ENCODE peak calls at places on chromosomes 3 and 15, in nine cellular contexts. One of them, this sample, is unnamed.

GRCh38 chr3:170606675-170607074 is 20.8 kb upstream of the SLC7A14 start:
- DNase-seq in MM.1S: no peak
- DNase-seq in GM20000: no peak
- DNase-seq in OCI-LY7: no peak
- DNase-seq in cardiac muscle cell: no peak
- DNase-seq in ovary: no peak
- DNase-seq in dorsolateral prefrontal cortex: no peak
- DNase-seq in epithelial cell of esophagus: peak
- DNase-seq in fibroblast of the aortic adventitia: peak
- DNase-seq in this sample: no peak

GRCh38 chr3:154779571-154779970 is 300.5 kb upstream of the MME start:
- DNase-seq in epithelial cell of esophagus: peak
- DNase-seq in fibroblast of the aortic adventitia: peak
- DNase-seq in OCI-LY7: no peak
- DNase-seq in cardiac muscle cell: peak
- DNase-seq in GM20000: no peak
- DNase-seq in dorsolateral prefrontal cortex: no peak
- DNase-seq in ovary: no peak
- DNase-seq in MM.1S: no peak
- DNase-seq in this sample: peak

GRCh38 chr15:63736287-63736686 is 97.5 kb downstream of the HERC1 start:
- DNase-seq in ovary: no peak
- DNase-seq in fibroblast of the aortic adventitia: no peak
- DNase-seq in dorsolateral prefrontal cortex: no peak
- DNase-seq in GM20000: no peak
- DNase-seq in epithelial cell of esophagus: no peak
- DNase-seq in cardiac muscle cell: no peak
- DNase-seq in MM.1S: no peak
- DNase-seq in OCI-LY7: no peak
- DNase-seq in this sample: no peak

GRCh38 chr3:150497956-150498355 is 48.3 kb downstream of the SERP1 start:
- DNase-seq in dorsolateral prefrontal cortex: no peak
- DNase-seq in fibroblast of the aortic adventitia: peak
- DNase-seq in MM.1S: no peak
- DNase-seq in epithelial cell of esophagus: peak
- DNase-seq in GM20000: no peak
- DNase-seq in ovary: no peak
- DNase-seq in cardiac muscle cell: peak
- DNase-seq in OCI-LY7: no peak
- DNase-seq in this sample: peak

GRCh38 chr3:149291178-149291577 is 42.3 kb downstream of the TM4SF18 start:
- DNase-seq in MM.1S: peak
- DNase-seq in cardiac muscle cell: no peak
- DNase-seq in dorsolateral prefrontal cortex: no peak
- DNase-seq in fibroblast of the aortic adventitia: no peak
- DNase-seq in OCI-LY7: peak
- DNase-seq in GM20000: peak
- DNase-seq in ovary: no peak
- DNase-seq in epithelial cell of esophagus: peak
- DNase-seq in this sample: peak

GRCh38 chr3:51975857-51976549 is 1.1 kb downstream of the ABHD14A start:
- DNase-seq in cardiac muscle cell: peak
- DNase-seq in fibroblast of the aortic adventitia: peak
- DNase-seq in dorsolateral prefrontal cortex: peak
- DNase-seq in OCI-LY7: peak
- DNase-seq in GM20000: no peak
- DNase-seq in epithelial cell of esophagus: no peak
- DNase-seq in ovary: peak
- DNase-seq in MM.1S: no peak
- DNase-seq in this sample: no peak

GRCh38 chr3:170869645-170870593 is at the start of gene RPL22L1:
- DNase-seq in cardiac muscle cell: peak
- DNase-seq in dorsolateral prefrontal cortex: peak
- DNase-seq in MM.1S: peak
- DNase-seq in epithelial cell of esophagus: peak
- DNase-seq in OCI-LY7: peak
- DNase-seq in GM20000: peak
- DNase-seq in fibroblast of the aortic adventitia: peak
- DNase-seq in ovary: peak
- DNase-seq in this sample: peak

GRCh38 chr3:171712168-171712938 is 97.9 kb downstream of the PLD1 start:
- DNase-seq in MM.1S: no peak
- DNase-seq in epithelial cell of esophagus: peak
- DNase-seq in OCI-LY7: no peak
- DNase-seq in GM20000: no peak
- DNase-seq in ovary: no peak
- DNase-seq in dorsolateral prefrontal cortex: no peak
- DNase-seq in fibroblast of the aortic adventitia: peak
- DNase-seq in cardiac muscle cell: peak
- DNase-seq in this sample: no peak

GRCh38 chr15:67887776-67888175 is 47.9 kb upstream of the RNU6-1 start:
- DNase-seq in cardiac muscle cell: no peak
- DNase-seq in epithelial cell of esophagus: no peak
- DNase-seq in ovary: no peak
- DNase-seq in fibroblast of the aortic adventitia: no peak
- DNase-seq in MM.1S: no peak
- DNase-seq in GM20000: no peak
- DNase-seq in OCI-LY7: no peak
- DNase-seq in dorsolateral prefrontal cortex: no peak
- DNase-seq in this sample: no peak

GRCh38 chr15:99983171-99983891 is 250.1 kb upstream of the LYSMD4 start:
- DNase-seq in dorsolateral prefrontal cortex: no peak
- DNase-seq in OCI-LY7: no peak
- DNase-seq in fibroblast of the aortic adventitia: no peak
- DNase-seq in ovary: no peak
- DNase-seq in MM.1S: no peak
- DNase-seq in cardiac muscle cell: peak
- DNase-seq in epithelial cell of esophagus: no peak
- DNase-seq in GM20000: no peak
- DNase-seq in this sample: no peak
- TF ChIP-seq CTCF in dorsolateral prefrontal cortex: no peak
- TF ChIP-seq CTCF in OCI-LY7: no peak
- TF ChIP-seq CTCF in fibroblast of the aortic adventitia: no peak
- TF ChIP-seq CTCF in ovary: no peak
- TF ChIP-seq CTCF in MM.1S: no peak
- TF ChIP-seq CTCF in cardiac muscle cell: no peak
- TF ChIP-seq CTCF in epithelial cell of esophagus: no peak
- TF ChIP-seq CTCF in GM20000: no peak
- TF ChIP-seq CTCF in this sample: no peak

GRCh38 chr3:152941825-152942224 is 106.9 kb downstream of the P2RY1 start:
- DNase-seq in dorsolateral prefrontal cortex: no peak
- DNase-seq in epithelial cell of esophagus: peak
- DNase-seq in ovary: no peak
- DNase-seq in OCI-LY7: no peak
- DNase-seq in GM20000: no peak
- DNase-seq in fibroblast of the aortic adventitia: no peak
- DNase-seq in MM.1S: no peak
- DNase-seq in cardiac muscle cell: no peak
- DNase-seq in this sample: no peak

GRCh38 chr3:152943645-152944044 is 108.7 kb downstream of the P2RY1 start:
- DNase-seq in MM.1S: no peak
- DNase-seq in GM20000: no peak
- DNase-seq in OCI-LY7: no peak
- DNase-seq in fibroblast of the aortic adventitia: no peak
- DNase-seq in cardiac muscle cell: peak
- DNase-seq in dorsolateral prefrontal cortex: no peak
- DNase-seq in ovary: no peak
- DNase-seq in epithelial cell of esophagus: peak
- DNase-seq in this sample: peak

GRCh38 chr3:152938974-152939636 is 104.2 kb downstream of the P2RY1 start:
- DNase-seq in OCI-LY7: no peak
- DNase-seq in MM.1S: no peak
- DNase-seq in dorsolateral prefrontal cortex: no peak
- DNase-seq in fibroblast of the aortic adventitia: no peak
- DNase-seq in cardiac muscle cell: no peak
- DNase-seq in GM20000: no peak
- DNase-seq in epithelial cell of esophagus: no peak
- DNase-seq in ovary: no peak
- DNase-seq in this sample: no peak

GRCh38 chr3:152944671-152945070 is 109.7 kb downstream of the P2RY1 start:
- DNase-seq in ovary: no peak
- DNase-seq in MM.1S: no peak
- DNase-seq in OCI-LY7: no peak
- DNase-seq in GM20000: no peak
- DNase-seq in epithelial cell of esophagus: no peak
- DNase-seq in fibroblast of the aortic adventitia: no peak
- DNase-seq in dorsolateral prefrontal cortex: no peak
- DNase-seq in cardiac muscle cell: no peak
- DNase-seq in this sample: no peak

DNA sequence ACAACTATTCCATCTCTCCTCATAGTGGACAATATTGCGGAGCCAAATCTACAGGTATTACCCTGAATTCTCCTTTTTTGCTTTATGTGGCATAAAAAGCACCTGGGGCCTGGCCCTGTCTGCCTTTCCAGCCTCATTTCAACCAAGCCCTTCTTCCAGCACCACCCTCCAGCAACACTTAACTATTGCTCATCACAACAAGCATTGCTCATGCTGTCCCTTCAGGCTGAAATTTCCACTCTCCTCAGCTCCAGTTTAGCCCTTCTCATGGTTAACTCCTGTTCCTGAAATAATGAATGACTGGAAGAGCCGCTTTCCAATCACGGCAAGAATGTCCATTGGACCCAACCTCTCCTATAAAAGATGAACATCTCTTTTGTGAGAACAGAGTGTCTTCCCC is 107.4 kb downstream of the P2RY1 start:
- DNase-seq in cardiac muscle cell: no peak
- DNase-seq in ovary: no peak
- DNase-seq in GM20000: no peak
- DNase-seq in fibroblast of the aortic adventitia: no peak
- DNase-seq in dorsolateral prefrontal cortex: no peak
- DNase-seq in epithelial cell of esophagus: peak
- DNase-seq in MM.1S: no peak
- DNase-seq in OCI-LY7: no peak
- DNase-seq in this sample: peak
- TF ChIP-seq CTCF in cardiac muscle cell: no peak
- TF ChIP-seq CTCF in ovary: no peak
- TF ChIP-seq CTCF in GM20000: no peak
- TF ChIP-seq CTCF in fibroblast of the aortic adventitia: no peak
- TF ChIP-seq CTCF in dorsolateral prefrontal cortex: no peak
- TF ChIP-seq CTCF in epithelial cell of esophagus: no peak
- TF ChIP-seq CTCF in MM.1S: no peak
- TF ChIP-seq CTCF in OCI-LY7: no peak
- TF ChIP-seq CTCF in this sample: no peak

GRCh38 chr15:57592836-57593420 is 1.2 kb downstream of the MYZAP start:
- DNase-seq in GM20000: no peak
- DNase-seq in fibroblast of the aortic adventitia: no peak
- DNase-seq in cardiac muscle cell: no peak
- DNase-seq in dorsolateral prefrontal cortex: no peak
- DNase-seq in OCI-LY7: no peak
- DNase-seq in epithelial cell of esophagus: peak
- DNase-seq in MM.1S: no peak
- DNase-seq in ovary: no peak
- DNase-seq in this sample: no peak

GRCh38 chr15:57591237-57591821 is 375 bp upstream of the MYZAP start:
- DNase-seq in GM20000: no peak
- DNase-seq in ovary: no peak
- DNase-seq in epithelial cell of esophagus: peak
- DNase-seq in MM.1S: no peak
- DNase-seq in OCI-LY7: no peak
- DNase-seq in dorsolateral prefrontal cortex: no peak
- DNase-seq in fibroblast of the aortic adventitia: no peak
- DNase-seq in cardiac muscle cell: no peak
- DNase-seq in this sample: no peak

GRCh38 chr15:57591822-57592367 is at the start of gene MYZAP:
- DNase-seq in ovary: peak
- DNase-seq in fibroblast of the aortic adventitia: no peak
- DNase-seq in GM20000: peak
- DNase-seq in epithelial cell of esophagus: peak
- DNase-seq in MM.1S: no peak
- DNase-seq in dorsolateral prefrontal cortex: no peak
- DNase-seq in OCI-LY7: no peak
- DNase-seq in cardiac muscle cell: peak
- DNase-seq in this sample: peak

GRCh38 chr15:57594479-57594878 is 2.8 kb downstream of the MYZAP start:
- DNase-seq in MM.1S: no peak
- DNase-seq in fibroblast of the aortic adventitia: no peak
- DNase-seq in OCI-LY7: no peak
- DNase-seq in ovary: no peak
- DNase-seq in epithelial cell of esophagus: no peak
- DNase-seq in GM20000: no peak
- DNase-seq in cardiac muscle cell: no peak
- DNase-seq in dorsolateral prefrontal cortex: no peak
- DNase-seq in this sample: no peak

DNA sequence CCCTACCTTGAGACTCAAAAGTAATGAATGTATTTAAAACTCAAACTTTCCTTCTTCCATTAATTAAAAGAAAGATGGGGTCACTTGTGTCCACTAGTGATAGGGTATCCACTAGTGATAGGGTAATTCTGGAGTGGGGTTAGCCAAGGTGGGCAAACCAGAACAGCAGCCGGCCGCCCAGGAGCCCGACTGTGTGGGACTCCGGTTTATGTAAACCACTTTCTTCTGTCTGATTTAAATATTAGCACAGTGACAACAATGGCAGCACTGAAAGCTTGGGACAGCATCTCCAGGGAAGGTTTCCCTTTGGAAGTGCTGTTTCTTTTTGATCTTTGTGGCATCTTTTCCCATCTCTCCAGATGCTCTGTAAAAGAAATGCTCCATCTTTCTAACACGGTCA is 722 bp downstream of the MYZAP start:
- DNase-seq in ovary: no peak
- DNase-seq in epithelial cell of esophagus: no peak
- DNase-seq in cardiac muscle cell: no peak
- DNase-seq in dorsolateral prefrontal cortex: no peak
- DNase-seq in GM20000: no peak
- DNase-seq in OCI-LY7: no peak
- DNase-seq in fibroblast of the aortic adventitia: no peak
- DNase-seq in MM.1S: no peak
- DNase-seq in this sample: no peak
- TF ChIP-seq CTCF in ovary: no peak
- TF ChIP-seq CTCF in epithelial cell of esophagus: peak
- TF ChIP-seq CTCF in cardiac muscle cell: no peak
- TF ChIP-seq CTCF in dorsolateral prefrontal cortex: no peak
- TF ChIP-seq CTCF in GM20000: no peak
- TF ChIP-seq CTCF in OCI-LY7: no peak
- TF ChIP-seq CTCF in fibroblast of the aortic adventitia: no peak
- TF ChIP-seq CTCF in MM.1S: no peak
- TF ChIP-seq CTCF in this sample: no peak

DNA sequence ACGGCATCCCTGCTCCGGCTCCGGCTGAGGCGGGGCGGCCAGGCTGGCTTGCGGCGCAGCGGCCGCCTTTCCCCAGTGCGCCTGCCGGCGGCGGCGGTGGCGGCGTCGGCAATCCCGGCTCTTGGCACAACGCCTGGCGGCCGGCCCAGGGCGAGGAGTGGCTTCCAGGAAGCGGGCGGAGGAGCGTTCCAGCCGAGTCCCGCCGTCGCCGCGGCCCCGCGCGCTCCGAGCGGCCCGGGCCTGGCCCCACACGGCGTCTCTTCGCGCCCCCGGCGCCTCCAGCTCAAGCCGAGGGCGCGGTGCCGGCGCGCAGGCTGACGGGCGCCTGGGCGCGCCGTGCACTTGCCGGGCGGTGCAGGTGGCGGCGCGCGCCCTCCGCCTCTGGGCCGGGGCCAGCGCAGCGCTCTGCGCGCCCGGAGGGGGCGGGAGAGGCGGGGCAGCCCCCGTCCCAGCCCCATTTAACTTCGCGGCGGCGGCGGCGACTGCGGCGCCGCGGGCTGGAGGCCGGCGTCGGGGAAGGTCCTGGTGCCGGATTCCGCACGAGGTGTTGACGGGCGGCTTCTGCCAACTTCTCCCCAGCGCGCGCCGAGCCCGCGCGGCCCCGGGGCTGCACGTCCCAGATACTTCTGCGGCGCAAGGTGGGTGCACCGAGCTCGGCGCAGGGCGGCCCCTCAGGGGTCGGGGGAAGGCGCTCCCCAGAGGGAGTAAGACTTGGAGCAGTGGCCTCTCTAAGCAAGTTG is at the start of gene ADAMTSL3:
- DNase-seq in ovary: peak
- DNase-seq in MM.1S: no peak
- DNase-seq in cardiac muscle cell: peak
- DNase-seq in fibroblast of the aortic adventitia: peak
- DNase-seq in GM20000: no peak
- DNase-seq in dorsolateral prefrontal cortex: peak
- DNase-seq in OCI-LY7: no peak
- DNase-seq in epithelial cell of esophagus: peak
- DNase-seq in this sample: peak
- TF ChIP-seq CTCF in ovary: no peak
- TF ChIP-seq CTCF in MM.1S: no peak
- TF ChIP-seq CTCF in cardiac muscle cell: no peak
- TF ChIP-seq CTCF in fibroblast of the aortic adventitia: no peak
- TF ChIP-seq CTCF in GM20000: no peak
- TF ChIP-seq CTCF in dorsolateral prefrontal cortex: no peak
- TF ChIP-seq CTCF in OCI-LY7: no peak
- TF ChIP-seq CTCF in epithelial cell of esophagus: no peak
- TF ChIP-seq CTCF in this sample: no peak

This sample was measured in MCF 10A.